ENCODE peak calls at places on chromosomes 11 and 22, in seven cellular contexts. One of them, this sample, is unnamed.

GRCh38 chr11:116691779-116692178 is 81.0 kb downstream of the BUD13 start:
- DNase-seq in neural progenitor cell: peak
- DNase-seq in thoracic aorta: no peak
- DNase-seq in GM06990: peak
- DNase-seq in fibroblast of pulmonary artery: peak
- DNase-seq in heart left ventricle: no peak
- DNase-seq in PC-3: peak
- DNase-seq in this sample: peak

GRCh38 chr22:19708323-19709011 is 5.8 kb upstream of the SEPTIN5 start:
- DNase-seq in neural progenitor cell: no peak
- DNase-seq in GM06990: no peak
- DNase-seq in thoracic aorta: no peak
- DNase-seq in heart left ventricle: peak
- DNase-seq in PC-3: no peak
- DNase-seq in fibroblast of pulmonary artery: no peak
- DNase-seq in this sample: no peak

GRCh38 chr11:130435671-130436070 is 7.3 kb upstream of the ADAMTS8 start:
- DNase-seq in heart left ventricle: peak
- DNase-seq in neural progenitor cell: no peak
- DNase-seq in thoracic aorta: no peak
- DNase-seq in fibroblast of pulmonary artery: peak
- DNase-seq in PC-3: peak
- DNase-seq in GM06990: no peak
- DNase-seq in this sample: no peak

GRCh38 chr22:48659393-48659792 is 1168.3 kb downstream of the BRD1 start:
- DNase-seq in PC-3: no peak
- DNase-seq in fibroblast of pulmonary artery: no peak
- DNase-seq in thoracic aorta: no peak
- DNase-seq in GM06990: no peak
- DNase-seq in neural progenitor cell: no peak
- DNase-seq in heart left ventricle: no peak
- DNase-seq in this sample: no peak

GRCh38 chr11:115213007-115213406 is 291.2 kb downstream of the CADM1 start:
- DNase-seq in neural progenitor cell: no peak
- DNase-seq in thoracic aorta: no peak
- DNase-seq in fibroblast of pulmonary artery: no peak
- DNase-seq in PC-3: no peak
- DNase-seq in heart left ventricle: no peak
- DNase-seq in GM06990: no peak
- DNase-seq in this sample: no peak

GRCh38 chr11:132448334-132448995 is 1078.0 kb downstream of the NTM start:
- DNase-seq in thoracic aorta: no peak
- DNase-seq in neural progenitor cell: no peak
- DNase-seq in PC-3: no peak
- DNase-seq in GM06990: no peak
- DNase-seq in fibroblast of pulmonary artery: no peak
- DNase-seq in heart left ventricle: no peak
- DNase-seq in this sample: no peak

GRCh38 chr11:70604630-70605520 is 206.5 kb downstream of the CTTN start:
- DNase-seq in thoracic aorta: no peak
- DNase-seq in neural progenitor cell: no peak
- DNase-seq in heart left ventricle: no peak
- DNase-seq in GM06990: no peak
- DNase-seq in fibroblast of pulmonary artery: no peak
- DNase-seq in PC-3: no peak
- DNase-seq in this sample: no peak

GRCh38 chr11:91173701-91174100 is 950.9 kb upstream of the CHORDC1 start:
- DNase-seq in GM06990: no peak
- DNase-seq in thoracic aorta: no peak
- DNase-seq in heart left ventricle: no peak
- DNase-seq in fibroblast of pulmonary artery: peak
- DNase-seq in PC-3: peak
- DNase-seq in neural progenitor cell: no peak
- DNase-seq in this sample: no peak

GRCh38 chr11:17519031-17519430 is 25.2 kb downstream of the USH1C start:
- DNase-seq in neural progenitor cell: no peak
- DNase-seq in fibroblast of pulmonary artery: no peak
- DNase-seq in thoracic aorta: no peak
- DNase-seq in heart left ventricle: no peak
- DNase-seq in PC-3: no peak
- DNase-seq in GM06990: no peak
- DNase-seq in this sample: no peak

GRCh38 chr11:20367313-20367948 is 3.9 kb downstream of the HTATIP2 start:
- DNase-seq in thoracic aorta: no peak
- DNase-seq in neural progenitor cell: no peak
- DNase-seq in heart left ventricle: no peak
- DNase-seq in fibroblast of pulmonary artery: peak
- DNase-seq in PC-3: peak
- DNase-seq in GM06990: no peak
- DNase-seq in this sample: no peak

GRCh38 chr22:37741312-37741795 is 44.5 kb downstream of the TRIOBP start:
- DNase-seq in thoracic aorta: no peak
- DNase-seq in fibroblast of pulmonary artery: peak
- DNase-seq in GM06990: no peak
- DNase-seq in neural progenitor cell: peak
- DNase-seq in PC-3: peak
- DNase-seq in heart left ventricle: peak
- DNase-seq in this sample: peak
- TF ChIP-seq CTCF in thoracic aorta: no peak
- TF ChIP-seq CTCF in fibroblast of pulmonary artery: no peak
- TF ChIP-seq CTCF in GM06990: no peak
- TF ChIP-seq CTCF in neural progenitor cell: no peak
- TF ChIP-seq CTCF in PC-3: no peak
- TF ChIP-seq CTCF in heart left ventricle: no peak
- TF ChIP-seq CTCF in this sample: no peak

GRCh38 chr11:67277231-67277961 is 11.1 kb downstream of the GRK2 start:
- DNase-seq in heart left ventricle: peak
- DNase-seq in PC-3: no peak
- DNase-seq in fibroblast of pulmonary artery: peak
- DNase-seq in neural progenitor cell: peak
- DNase-seq in GM06990: peak
- DNase-seq in thoracic aorta: peak
- DNase-seq in this sample: no peak
- TF ChIP-seq CTCF in heart left ventricle: no peak
- TF ChIP-seq CTCF in PC-3: no peak
- TF ChIP-seq CTCF in fibroblast of pulmonary artery: no peak
- TF ChIP-seq CTCF in neural progenitor cell: no peak
- TF ChIP-seq CTCF in GM06990: no peak
- TF ChIP-seq CTCF in thoracic aorta: no peak
- TF ChIP-seq CTCF in this sample: no peak

DNA sequence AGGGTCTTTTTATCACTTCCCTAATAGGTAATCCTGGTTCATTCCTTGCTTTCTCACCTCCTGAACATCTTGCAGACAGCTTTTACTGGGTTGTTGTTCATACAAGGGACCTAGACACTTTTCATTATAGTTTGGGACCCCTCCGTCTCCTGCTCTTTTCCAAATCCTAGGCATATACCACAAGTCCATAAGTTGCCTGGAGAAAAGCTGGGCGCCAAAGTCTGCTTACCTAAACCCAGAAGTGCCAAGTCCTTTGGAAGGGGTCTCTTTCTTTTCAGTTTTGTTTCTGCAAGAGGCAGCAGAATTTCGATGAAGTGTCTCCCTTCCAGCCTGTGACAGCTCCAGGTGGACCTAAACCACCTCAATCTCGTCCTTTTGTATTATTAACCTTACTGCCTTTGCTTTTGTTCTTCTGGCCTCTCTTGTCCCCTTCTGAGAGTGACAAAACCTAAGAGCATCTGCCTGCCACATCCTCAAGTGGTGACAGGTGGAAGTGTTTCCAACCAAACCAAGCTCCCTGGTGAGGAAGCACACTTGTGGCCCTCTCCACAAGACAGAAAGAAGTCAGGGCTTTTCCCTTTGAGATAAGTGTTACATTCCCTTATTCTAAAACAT is 19.5 kb upstream of the P2RY6 start:
- DNase-seq in PC-3: peak
- DNase-seq in neural progenitor cell: peak
- DNase-seq in heart left ventricle: no peak
- DNase-seq in fibroblast of pulmonary artery: no peak
- DNase-seq in GM06990: no peak
- DNase-seq in thoracic aorta: no peak
- DNase-seq in this sample: no peak
- TF ChIP-seq CTCF in PC-3: peak
- TF ChIP-seq CTCF in neural progenitor cell: peak
- TF ChIP-seq CTCF in heart left ventricle: no peak
- TF ChIP-seq CTCF in fibroblast of pulmonary artery: no peak
- TF ChIP-seq CTCF in GM06990: peak
- TF ChIP-seq CTCF in thoracic aorta: no peak
- TF ChIP-seq CTCF in this sample: no peak

GRCh38 chr11:47270331-47271271 is 668 bp downstream of the MADD start:
- DNase-seq in fibroblast of pulmonary artery: peak
- DNase-seq in neural progenitor cell: no peak
- DNase-seq in thoracic aorta: no peak
- DNase-seq in PC-3: peak
- DNase-seq in heart left ventricle: peak
- DNase-seq in GM06990: peak
- DNase-seq in this sample: no peak
- TF ChIP-seq CTCF in fibroblast of pulmonary artery: no peak
- TF ChIP-seq CTCF in neural progenitor cell: peak
- TF ChIP-seq CTCF in thoracic aorta: no peak
- TF ChIP-seq CTCF in PC-3: peak
- TF ChIP-seq CTCF in heart left ventricle: peak
- TF ChIP-seq CTCF in GM06990: no peak
- TF ChIP-seq CTCF in this sample: peak